ENCODE peak calls at places on chromosome 1, in nine cellular contexts. U is endothelial cell of umbilical vein; S is psoas muscle; T is CD8-positive, alpha-beta T cell; F is cardiac muscle cell; B is H9; I is mammary epithelial cell; O is OCI-LY7; W is heart left ventricle. L is an unnamed sample.
A peak's percentile ranks its signal among the peaks of the same experiment; 100 is the strongest.

GRCh38 chr1:24900486-24900849 is 29.6 kb downstream of the RUNX3 start:
- DNase-seq in O (no peak), U (no peak), S (no peak), T (no peak), W (peak; percentile 5), F (no peak), B (no peak), I (no peak), L (no peak)

GRCh38 chr1:186683637-186684410 is 3.6 kb upstream of the PTGS2 start:
- DNase-seq in T (no peak), W (no peak), F (peak; percentile 38), I (no peak), O (no peak), S (no peak), U (no peak), B (no peak), L (no peak)

GRCh38 chr1:113519561-113519960 is 129.2 kb downstream of the MAGI3 start:
- DNase-seq in I (peak; percentile 30), U (no peak), B (no peak), F (peak; percentile 17), W (no peak), O (no peak), S (no peak), T (no peak), L (no peak)

GRCh38 chr1:98556521-98557158 is 104.9 kb upstream of the SNX7 start:
- DNase-seq in F (peak; percentile 36), W (no peak), B (no peak), U (peak; percentile 31), I (peak; percentile 23), O (peak; percentile 13), T (no peak), S (no peak), L (no peak)

GRCh38 chr1:54499097-54500029 is 48.7 kb upstream of the ACOT11 start:
- DNase-seq in B (peak; percentile 70), U (peak; percentile 43), O (peak; percentile 48), I (peak; percentile 12), T (no peak), S (no peak), F (peak; percentile 65), W (no peak), L (no peak)

GRCh38 chr1:237411621-237412020 is 369.6 kb downstream of the RYR2 start:
- DNase-seq in S (no peak), T (no peak), O (no peak), F (no peak), I (peak; percentile 16), W (no peak), B (no peak), U (no peak), L (no peak)

GRCh38 chr1:198846506-198847010 is 207.7 kb downstream of the PTPRC start:
- DNase-seq in T (no peak), B (no peak), S (no peak), U (no peak), F (peak; percentile 45), I (no peak), O (no peak), W (no peak), L (no peak)

GRCh38 chr1:197391303-197392226 is 123.5 kb downstream of the CRB1 start:
- DNase-seq in S (no peak), I (no peak), T (no peak), O (no peak), F (peak; percentile 30), U (no peak), W (no peak), B (no peak), L (no peak)

GRCh38 chr1:106875622-106876021 is 180.9 kb upstream of the PRMT6 start:
- DNase-seq in F (no peak), T (no peak), W (no peak), B (no peak), S (no peak), I (no peak), U (no peak), O (no peak), L (no peak)

GRCh38 chr1:206573772-206574161 is 38.5 kb downstream of the EIF2D start:
- DNase-seq in U (no peak), B (no peak), T (no peak), O (no peak), I (no peak), F (no peak), S (no peak), W (no peak), L (no peak)
- H3K4me1 ChIP-seq in U (peaks cover 28% of the 10 kb centered on the region), B (peaks cover 2% of the 10 kb centered on the region), T (peaks cover 97% of the 10 kb centered on the region), O (peaks cover 11% of the 10 kb centered on the region), I (no peaks in the 10 kb centered on the region), F (peaks cover 20% of the 10 kb centered on the region), S (peaks cover 4% of the 10 kb centered on the region), W (peaks cover 10% of the 10 kb centered on the region), L (peaks cover 7% of the 10 kb centered on the region)

GRCh38 chr1:12172959-12173358 is 6.2 kb downstream of the TNFRSF1B start:
- DNase-seq in B (no peak), S (no peak), W (no peak), I (no peak), T (no peak), O (no peak), U (no peak), F (no peak), L (no peak)

GRCh38 chr1:12176298-12177118 is 9.7 kb downstream of the TNFRSF1B start:
- DNase-seq in I (no peak), B (no peak), U (no peak), T (no peak), O (no peak), S (no peak), W (no peak), F (no peak), L (no peak)

GRCh38 chr1:12175456-12175797 is 8.6 kb downstream of the TNFRSF1B start:
- DNase-seq in O (no peak), T (no peak), F (no peak), I (no peak), W (no peak), S (no peak), B (no peak), U (no peak), L (no peak)

GRCh38 chr1:12173631-12174121 is 6.9 kb downstream of the TNFRSF1B start:
- DNase-seq in S (no peak), U (no peak), O (no peak), F (peak; percentile 30), B (no peak), T (peak; percentile 88), W (peak; percentile 78), I (no peak), L (peak; percentile 83)

DNA sequence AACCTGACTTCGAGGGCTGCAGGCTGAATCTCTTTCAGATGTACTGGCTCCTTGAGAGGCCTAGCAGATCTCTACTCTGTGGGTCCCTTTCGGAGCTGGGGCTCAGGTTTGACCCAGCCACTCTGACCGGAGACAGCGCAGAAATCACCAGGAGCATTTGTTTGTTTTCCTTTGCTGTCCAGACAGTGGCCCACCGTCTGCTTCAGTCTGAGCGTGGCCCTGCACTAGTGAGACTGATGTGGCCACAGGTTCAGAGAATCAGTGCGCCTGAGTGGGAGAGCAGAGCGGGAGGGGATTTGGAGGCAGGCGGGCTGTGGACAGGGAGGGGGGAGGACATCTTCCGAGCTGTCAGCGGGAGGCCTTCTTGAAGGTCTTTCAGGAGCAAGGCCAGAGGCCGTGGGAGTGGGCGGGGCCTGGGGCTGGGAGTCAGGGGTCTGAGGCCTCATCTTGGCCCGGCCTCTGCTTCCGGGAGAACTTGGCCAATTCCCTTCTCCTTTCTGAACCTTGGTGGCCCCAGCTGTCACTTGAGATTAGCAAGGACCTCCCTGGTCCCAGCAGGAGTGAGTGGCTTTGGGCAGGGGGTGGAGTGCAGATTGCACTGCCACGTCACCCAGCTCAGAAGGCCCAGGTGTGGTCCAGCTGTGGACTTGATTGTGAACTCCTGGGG is 8.1 kb downstream of the TNFRSF1B start:
- DNase-seq in U (peak; percentile 51), B (peak; percentile 55), W (peak; percentile 83), T (no peak), O (no peak), S (peak; percentile 78), I (no peak), F (peak; percentile 52), L (peak; percentile 87)
- H3K4me1 ChIP-seq in U (peaks cover 43% of the 10 kb centered on the region), B (no peaks in the 10 kb centered on the region), W (peaks cover 91% of the 10 kb centered on the region), T (peaks cover 84% of the 10 kb centered on the region), O (peaks cover 8% of the 10 kb centered on the region), S (peaks cover 12% of the 10 kb centered on the region), I (peaks cover 5% of the 10 kb centered on the region), F (no peaks in the 10 kb centered on the region), L (peaks cover 47% of the 10 kb centered on the region)

GRCh38 chr1:9668080-9668479 is 16.5 kb downstream of the PIK3CD start:
- DNase-seq in B (no peak), I (no peak), T (no peak), W (no peak), S (no peak), O (no peak), U (no peak), F (no peak), L (no peak)

GRCh38 chr1:9670085-9670484 is 18.6 kb downstream of the PIK3CD start:
- DNase-seq in F (no peak), O (no peak), I (no peak), U (no peak), T (no peak), W (no peak), S (no peak), B (no peak), L (no peak)

GRCh38 chr1:9675393-9675792 is 23.9 kb downstream of the PIK3CD start:
- DNase-seq in F (no peak), T (no peak), S (no peak), B (no peak), U (no peak), O (no peak), W (no peak), I (no peak), L (no peak)

GRCh38 chr1:9671377-9672140 is 20.0 kb downstream of the PIK3CD start:
- DNase-seq in O (no peak), T (no peak), B (no peak), S (no peak), U (no peak), I (peak; percentile 85), W (no peak), F (no peak), L (no peak)

DNA sequence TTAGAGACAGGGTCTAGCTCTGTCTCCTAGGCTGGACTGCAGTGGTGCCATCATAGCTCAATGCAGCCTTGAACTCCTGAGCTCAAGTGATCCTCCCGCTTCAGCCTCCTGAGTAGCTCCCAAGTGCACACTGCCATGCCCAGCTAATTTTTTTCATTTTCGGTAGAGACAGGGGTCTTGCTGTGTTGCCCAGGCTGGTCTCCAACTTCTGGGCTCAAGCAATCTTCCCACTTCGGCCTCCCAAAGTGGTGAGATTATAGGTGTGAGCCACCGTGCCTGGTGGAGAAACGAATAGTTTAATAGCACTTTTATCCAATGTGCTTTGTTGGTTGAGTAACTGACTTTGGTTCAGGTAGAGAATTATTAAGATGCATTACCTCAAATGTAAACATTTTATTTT is 20.9 kb downstream of the PIK3CD start:
- DNase-seq in F (no peak), T (no peak), W (no peak), B (no peak), I (no peak), S (no peak), U (no peak), O (no peak), L (no peak)
- H3K4me1 ChIP-seq in F (no peaks in the 10 kb centered on the region), T (peaks cover 85% of the 10 kb centered on the region), W (no peaks in the 10 kb centered on the region), B (no peaks in the 10 kb centered on the region), I (peaks cover 5% of the 10 kb centered on the region), S (no peaks in the 10 kb centered on the region), U (no peaks in the 10 kb centered on the region), O (no peaks in the 10 kb centered on the region), L (no peaks in the 10 kb centered on the region)

DNA sequence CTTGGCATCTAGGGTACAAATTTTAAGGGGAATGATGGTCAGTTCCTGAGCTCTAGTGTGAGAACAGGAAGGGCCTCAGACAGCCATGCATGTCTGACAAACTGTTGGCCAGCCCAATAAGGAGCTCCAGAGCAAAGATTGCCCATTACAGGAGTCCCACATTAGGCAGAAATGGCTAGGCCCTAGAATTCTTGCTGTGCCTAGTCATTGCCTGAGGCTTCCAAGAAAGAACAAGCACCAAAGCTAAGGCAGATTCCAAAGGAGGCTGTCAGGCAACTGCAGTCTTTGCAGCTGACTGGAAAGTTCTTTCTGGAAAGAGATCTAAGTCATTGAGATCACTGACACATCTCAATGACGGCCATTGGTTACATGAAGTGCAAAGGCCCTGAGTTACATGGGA is 3.9 kb upstream of the STIL start:
- DNase-seq in W (no peak), I (peak; percentile 58), O (no peak), T (no peak), B (no peak), F (no peak), S (no peak), U (no peak), L (no peak)
- H3K4me1 ChIP-seq in W (peaks cover 9% of the 10 kb centered on the region), I (no peaks in the 10 kb centered on the region), O (peaks cover 4% of the 10 kb centered on the region), T (peaks cover 3% of the 10 kb centered on the region), B (no peaks in the 10 kb centered on the region), F (no peaks in the 10 kb centered on the region), S (no peaks in the 10 kb centered on the region), U (peaks cover under 1% of the 10 kb centered on the region), L (peaks cover 3% of the 10 kb centered on the region)

L was measured in left lung.